ENCODE peak calls at places on chromosomes 6 and 20, in ten cellular contexts. D is sciatic nerve; K is SJCRH30; I is NCI-H446 treated with DMSO at 0.1 percent for 48 hours; G is NCI-H2171; V is NCI-H1092; E is mesendoderm; L is psoas muscle; O is activated gamma-delta T cell treated with anti-CD3 and anti-CD28 coated beads, Interleukin-2, amount 50 U/mL, for 16 hours; H is ureter. P is an unnamed sample.

GRCh38 chr6:15430947-15431405 is 185.1 kb downstream of the JARID2 start:
- DNase-seq in D (no peak), K (no peak), I (no peak), G (no peak), V (no peak), E (no peak), L (no peak), O (no peak), H (no peak), P (no peak)

GRCh38 chr6:150549577-150550184 is 50.0 kb upstream of the PLEKHG1 start:
- DNase-seq in D (no peak), K (peak; percentile 38), I (no peak), G (no peak), V (no peak), E (no peak), L (no peak), O (no peak), H (no peak), P (no peak)

GRCh38 chr6:158334534-158334933 is 22.3 kb downstream of the TULP4 start:
- DNase-seq in D (no peak), K (no peak), I (no peak), G (no peak), V (no peak), E (no peak), L (no peak), O (no peak), H (no peak), P (no peak)

GRCh38 chr20:10713161-10713560 is 39.4 kb upstream of the JAG1 start:
- DNase-seq in D (no peak), K (no peak), I (peak; percentile 45), G (no peak), V (no peak), E (no peak), L (no peak), O (no peak), H (no peak), P (no peak)

GRCh38 chr20:50513169-50514034 is 3.2 kb downstream of the PTPN1 start:
- DNase-seq in D (no peak), K (no peak), I (no peak), G (no peak), V (no peak), E (no peak), L (no peak), O (no peak), H (no peak), P (no peak)

GRCh38 chr6:41570270-41570615 is 24.1 kb downstream of the FOXP4 start:
- DNase-seq in D (no peak), K (peak; percentile 57), I (no peak), G (no peak), V (no peak), E (peak; percentile 64), L (no peak), O (no peak), H (no peak), P (no peak)

GRCh38 chr20:64103871-64104666 is 3.3 kb downstream of the NPBWR2 start:
- DNase-seq in D (peak; percentile 50), K (no peak), I (no peak), G (no peak), V (no peak), E (no peak), L (no peak), O (no peak), H (peak; percentile 38), P (no peak)

GRCh38 chr6:134041093-134041492 is 11.3 kb downstream of the SLC2A12 start:
- DNase-seq in D (no peak), K (peak; percentile 43), I (no peak), G (no peak), V (no peak), E (no peak), L (no peak), O (no peak), H (no peak), P (peak; percentile 37)